ENCODE peak calls at places on chromosome 16, in nine cellular contexts. One of them, this sample, is unnamed.

GRCh38 chr16:86775401-86775985 is 197.1 kb downstream of the FOXL1 start:
- DNase-seq in CD8-positive, alpha-beta T cell: no peak
- DNase-seq in adrenal gland: no peak
- DNase-seq in right atrium auricular region: no peak
- DNase-seq in lower lobe of right lung: no peak
- DNase-seq in cardiac fibroblast: no peak
- DNase-seq in astrocyte: peak; percentile 17
- DNase-seq in A549: no peak
- DNase-seq in AG04450: no peak
- DNase-seq in this sample: no peak

GRCh38 chr16:88454315-88455057 is 1.4 kb downstream of the ZFPM1 start:
- DNase-seq in CD8-positive, alpha-beta T cell: peak; percentile 52
- DNase-seq in adrenal gland: no peak
- DNase-seq in right atrium auricular region: no peak
- DNase-seq in lower lobe of right lung: no peak
- DNase-seq in cardiac fibroblast: no peak
- DNase-seq in astrocyte: no peak
- DNase-seq in A549: peak; percentile 46
- DNase-seq in AG04450: no peak
- DNase-seq in this sample: no peak

GRCh38 chr16:83994087-83994486 is 26.0 kb downstream of the NECAB2 start:
- DNase-seq in CD8-positive, alpha-beta T cell: no peak
- DNase-seq in adrenal gland: peak; percentile 41
- DNase-seq in right atrium auricular region: no peak
- DNase-seq in lower lobe of right lung: peak; percentile 62
- DNase-seq in cardiac fibroblast: peak; percentile 90
- DNase-seq in astrocyte: peak; percentile 84
- DNase-seq in A549: peak; percentile 71
- DNase-seq in AG04450: peak; percentile 61
- DNase-seq in this sample: no peak

GRCh38 chr16:85798901-85799496 is 345 bp downstream of the EMC8 start:
- DNase-seq in CD8-positive, alpha-beta T cell: peak; percentile 37
- DNase-seq in adrenal gland: no peak
- DNase-seq in right atrium auricular region: no peak
- DNase-seq in lower lobe of right lung: peak; percentile 63
- DNase-seq in cardiac fibroblast: peak; percentile 46
- DNase-seq in astrocyte: peak; percentile 16
- DNase-seq in A549: peak; percentile 33
- DNase-seq in AG04450: no peak
- DNase-seq in this sample: no peak

GRCh38 chr16:84194470-84195200 is 3.7 kb downstream of the ADAD2 start:
- DNase-seq in CD8-positive, alpha-beta T cell: peak; percentile 28
- DNase-seq in adrenal gland: no peak
- DNase-seq in right atrium auricular region: no peak
- DNase-seq in lower lobe of right lung: no peak
- DNase-seq in cardiac fibroblast: no peak
- DNase-seq in astrocyte: no peak
- DNase-seq in A549: no peak
- DNase-seq in AG04450: no peak
- DNase-seq in this sample: no peak

GRCh38 chr16:49338867-49339266 is 34.7 kb upstream of the C16orf78 start:
- DNase-seq in CD8-positive, alpha-beta T cell: no peak
- DNase-seq in adrenal gland: no peak
- DNase-seq in right atrium auricular region: peak; percentile 44
- DNase-seq in lower lobe of right lung: no peak
- DNase-seq in cardiac fibroblast: no peak
- DNase-seq in astrocyte: no peak
- DNase-seq in A549: no peak
- DNase-seq in AG04450: no peak
- DNase-seq in this sample: no peak

GRCh38 chr16:2464333-2464732 is 4.4 kb downstream of the TEDC2 start:
- DNase-seq in CD8-positive, alpha-beta T cell: no peak
- DNase-seq in adrenal gland: no peak
- DNase-seq in right atrium auricular region: no peak
- DNase-seq in lower lobe of right lung: no peak
- DNase-seq in cardiac fibroblast: no peak
- DNase-seq in astrocyte: no peak
- DNase-seq in A549: no peak
- DNase-seq in AG04450: no peak
- DNase-seq in this sample: no peak

GRCh38 chr16:3004319-3004718 is 8.4 kb upstream of the CLDN9 start:
- DNase-seq in CD8-positive, alpha-beta T cell: no peak
- DNase-seq in adrenal gland: no peak
- DNase-seq in right atrium auricular region: no peak
- DNase-seq in lower lobe of right lung: no peak
- DNase-seq in cardiac fibroblast: no peak
- DNase-seq in astrocyte: no peak
- DNase-seq in A549: no peak
- DNase-seq in AG04450: no peak
- DNase-seq in this sample: no peak

GRCh38 chr16:87727346-87727745 is 38.4 kb downstream of the KLHDC4 start:
- DNase-seq in CD8-positive, alpha-beta T cell: no peak
- DNase-seq in adrenal gland: no peak
- DNase-seq in right atrium auricular region: no peak
- DNase-seq in lower lobe of right lung: no peak
- DNase-seq in cardiac fibroblast: no peak
- DNase-seq in astrocyte: no peak
- DNase-seq in A549: no peak
- DNase-seq in AG04450: no peak
- DNase-seq in this sample: no peak

GRCh38 chr16:53968454-53968853 is 264.5 kb downstream of the FTO start:
- DNase-seq in CD8-positive, alpha-beta T cell: no peak
- DNase-seq in adrenal gland: no peak
- DNase-seq in right atrium auricular region: no peak
- DNase-seq in lower lobe of right lung: no peak
- DNase-seq in cardiac fibroblast: no peak
- DNase-seq in astrocyte: peak; percentile 21
- DNase-seq in A549: no peak
- DNase-seq in AG04450: no peak
- DNase-seq in this sample: no peak

GRCh38 chr16:4697867-4698291 is 4.5 kb downstream of the NUDT16L1 start:
- DNase-seq in CD8-positive, alpha-beta T cell: no peak
- DNase-seq in adrenal gland: no peak
- DNase-seq in right atrium auricular region: no peak
- DNase-seq in lower lobe of right lung: no peak
- DNase-seq in cardiac fibroblast: no peak
- DNase-seq in astrocyte: no peak
- DNase-seq in A549: no peak
- DNase-seq in AG04450: no peak
- DNase-seq in this sample: no peak

GRCh38 chr16:2786826-2787151 is 571 bp downstream of the PRSS33 start:
- DNase-seq in CD8-positive, alpha-beta T cell: no peak
- DNase-seq in adrenal gland: no peak
- DNase-seq in right atrium auricular region: no peak
- DNase-seq in lower lobe of right lung: peak; percentile 5
- DNase-seq in cardiac fibroblast: no peak
- DNase-seq in astrocyte: no peak
- DNase-seq in A549: no peak
- DNase-seq in AG04450: no peak
- DNase-seq in this sample: peak; percentile 4

GRCh38 chr16:80900593-80900954 is 96.2 kb upstream of the CDYL2 start:
- DNase-seq in CD8-positive, alpha-beta T cell: no peak
- DNase-seq in adrenal gland: no peak
- DNase-seq in right atrium auricular region: no peak
- DNase-seq in lower lobe of right lung: no peak
- DNase-seq in cardiac fibroblast: no peak
- DNase-seq in astrocyte: no peak
- DNase-seq in A549: no peak
- DNase-seq in AG04450: no peak
- DNase-seq in this sample: no peak

GRCh38 chr16:85231959-85232358 is 119.7 kb upstream of the CIBAR2 start:
- DNase-seq in CD8-positive, alpha-beta T cell: no peak
- DNase-seq in adrenal gland: no peak
- DNase-seq in right atrium auricular region: peak; percentile 71
- DNase-seq in lower lobe of right lung: no peak
- DNase-seq in cardiac fibroblast: peak; percentile 78
- DNase-seq in astrocyte: no peak
- DNase-seq in A549: no peak
- DNase-seq in AG04450: no peak
- DNase-seq in this sample: no peak

GRCh38 chr16:80369559-80369958 is 171.2 kb upstream of the DYNLRB2 start:
- DNase-seq in CD8-positive, alpha-beta T cell: no peak
- DNase-seq in adrenal gland: peak; percentile 30
- DNase-seq in right atrium auricular region: peak; percentile 63
- DNase-seq in lower lobe of right lung: no peak
- DNase-seq in cardiac fibroblast: peak; percentile 58
- DNase-seq in astrocyte: peak; percentile 41
- DNase-seq in A549: peak; percentile 59
- DNase-seq in AG04450: peak; percentile 38
- DNase-seq in this sample: no peak

GRCh38 chr16:68869492-68870084 is 26.3 kb downstream of the TANGO6 start:
- DNase-seq in CD8-positive, alpha-beta T cell: no peak
- DNase-seq in adrenal gland: no peak
- DNase-seq in right atrium auricular region: no peak
- DNase-seq in lower lobe of right lung: no peak
- DNase-seq in cardiac fibroblast: no peak
- DNase-seq in astrocyte: no peak
- DNase-seq in A549: no peak
- DNase-seq in AG04450: no peak
- DNase-seq in this sample: no peak

GRCh38 chr16:56910654-56911539 is 21.0 kb upstream of the HERPUD1 start:
- DNase-seq in CD8-positive, alpha-beta T cell: no peak
- DNase-seq in adrenal gland: peak; percentile 58
- DNase-seq in right atrium auricular region: peak; percentile 65
- DNase-seq in lower lobe of right lung: no peak
- DNase-seq in cardiac fibroblast: peak; percentile 86
- DNase-seq in astrocyte: peak; percentile 97
- DNase-seq in A549: no peak
- DNase-seq in AG04450: peak; percentile 49
- DNase-seq in this sample: no peak

DNA sequence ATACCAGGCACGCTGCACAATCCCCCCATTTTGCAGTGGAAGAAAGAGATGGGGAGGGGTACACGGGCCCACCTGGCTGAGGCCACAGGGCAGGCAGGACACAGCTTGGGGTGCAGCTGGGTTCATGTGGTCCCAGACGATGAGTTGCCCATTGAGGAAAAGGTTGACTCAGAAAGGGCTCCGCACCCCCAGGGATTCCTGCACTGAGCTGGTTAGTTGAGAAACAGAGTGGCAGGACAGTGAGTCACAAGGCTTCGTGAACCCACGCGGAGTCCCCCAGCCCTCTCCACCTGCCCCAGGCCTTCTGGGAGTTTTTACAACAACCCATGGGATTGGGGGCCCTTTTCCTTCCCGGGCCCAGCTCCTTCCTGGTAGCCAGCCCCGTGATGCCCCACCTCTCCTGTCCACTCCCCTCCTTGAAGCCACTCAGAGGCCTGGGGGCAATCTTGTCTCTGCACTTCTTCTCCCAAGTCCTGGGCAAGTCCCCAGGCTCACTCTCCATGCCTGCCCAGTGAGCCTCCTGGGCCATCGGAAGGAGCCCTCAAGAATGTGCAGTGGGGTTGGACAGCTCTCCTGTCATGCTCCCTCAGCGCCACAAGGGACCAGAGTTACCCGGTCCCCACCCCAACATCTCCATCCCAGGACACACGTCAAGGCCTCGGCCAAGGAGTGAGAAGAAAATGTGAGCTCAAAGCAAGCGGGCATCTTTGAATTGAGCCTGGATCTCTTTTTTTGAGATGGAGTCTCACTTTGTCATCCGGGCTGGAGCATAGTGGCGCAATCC is 251.2 kb downstream of the PARN start:
- DNase-seq in CD8-positive, alpha-beta T cell: no peak
- DNase-seq in adrenal gland: no peak
- DNase-seq in right atrium auricular region: no peak
- DNase-seq in lower lobe of right lung: no peak
- DNase-seq in cardiac fibroblast: no peak
- DNase-seq in astrocyte: peak; percentile 35
- DNase-seq in A549: peak; percentile 38
- DNase-seq in AG04450: no peak
- DNase-seq in this sample: no peak
- TF ChIP-seq CTCF in CD8-positive, alpha-beta T cell: no peak
- TF ChIP-seq CTCF in adrenal gland: no peak
- TF ChIP-seq CTCF in right atrium auricular region: no peak
- TF ChIP-seq CTCF in lower lobe of right lung: no peak
- TF ChIP-seq CTCF in cardiac fibroblast: no peak
- TF ChIP-seq CTCF in astrocyte: no peak
- TF ChIP-seq CTCF in A549: no peak
- TF ChIP-seq CTCF in AG04450: no peak
- TF ChIP-seq CTCF in this sample: no peak

DNA sequence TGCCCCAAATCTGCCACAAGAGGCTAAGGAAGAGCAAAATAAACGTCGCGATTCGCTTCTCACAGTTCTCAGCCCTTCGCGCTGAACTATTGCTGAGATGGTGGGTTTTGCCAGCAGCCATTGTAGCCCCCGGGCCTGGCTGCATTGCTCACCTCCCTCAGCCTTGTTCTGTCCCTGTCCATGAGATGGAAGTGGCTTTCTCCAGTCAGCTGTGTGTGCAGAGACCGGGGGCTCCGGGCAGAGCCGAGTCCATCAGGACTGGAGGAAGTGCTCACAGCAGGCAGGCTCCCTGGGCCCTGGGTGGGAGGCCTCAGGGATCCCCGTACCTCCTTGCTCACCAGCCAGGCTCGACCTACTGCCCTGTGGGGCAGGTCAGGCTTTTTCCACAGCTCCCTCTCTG is 27.6 kb upstream of the CAPN15 start:
- DNase-seq in CD8-positive, alpha-beta T cell: no peak
- DNase-seq in adrenal gland: no peak
- DNase-seq in right atrium auricular region: no peak
- DNase-seq in lower lobe of right lung: no peak
- DNase-seq in cardiac fibroblast: no peak
- DNase-seq in astrocyte: no peak
- DNase-seq in A549: no peak
- DNase-seq in AG04450: no peak
- DNase-seq in this sample: no peak
- TF ChIP-seq CTCF in CD8-positive, alpha-beta T cell: no peak
- TF ChIP-seq CTCF in adrenal gland: no peak
- TF ChIP-seq CTCF in right atrium auricular region: no peak
- TF ChIP-seq CTCF in lower lobe of right lung: no peak
- TF ChIP-seq CTCF in cardiac fibroblast: no peak
- TF ChIP-seq CTCF in astrocyte: no peak
- TF ChIP-seq CTCF in A549: no peak
- TF ChIP-seq CTCF in AG04450: no peak
- TF ChIP-seq CTCF in this sample: no peak

DNA sequence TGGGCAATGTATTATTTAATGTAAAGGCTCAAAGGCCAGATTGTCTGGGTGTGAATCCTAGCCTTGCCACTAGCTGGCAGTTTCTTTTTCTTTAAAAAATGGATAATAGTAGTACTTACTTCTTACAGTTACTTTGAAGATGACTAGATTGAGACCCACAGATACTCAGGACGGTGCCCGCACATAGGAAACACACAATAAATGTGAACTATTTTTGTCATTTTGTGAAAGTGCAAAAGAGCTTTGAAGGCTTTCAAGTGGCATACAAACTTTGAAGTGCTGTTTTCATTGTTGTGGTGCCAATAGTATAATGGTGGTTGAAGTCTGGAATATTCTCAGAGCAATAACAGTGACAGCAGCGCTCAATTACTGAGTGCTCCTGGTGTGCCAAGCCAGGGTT is 63.6 kb downstream of the OTOA start:
- DNase-seq in CD8-positive, alpha-beta T cell: no peak
- DNase-seq in adrenal gland: no peak
- DNase-seq in right atrium auricular region: no peak
- DNase-seq in lower lobe of right lung: no peak
- DNase-seq in cardiac fibroblast: no peak
- DNase-seq in astrocyte: no peak
- DNase-seq in A549: no peak
- DNase-seq in AG04450: no peak
- DNase-seq in this sample: no peak
- TF ChIP-seq CTCF in CD8-positive, alpha-beta T cell: no peak
- TF ChIP-seq CTCF in adrenal gland: no peak
- TF ChIP-seq CTCF in right atrium auricular region: no peak
- TF ChIP-seq CTCF in lower lobe of right lung: no peak
- TF ChIP-seq CTCF in cardiac fibroblast: no peak
- TF ChIP-seq CTCF in astrocyte: no peak
- TF ChIP-seq CTCF in A549: no peak
- TF ChIP-seq CTCF in AG04450: no peak
- TF ChIP-seq CTCF in this sample: no peak

GRCh38 chr16:11605564-11605886 is 18.8 kb upstream of the LITAF start:
- DNase-seq in CD8-positive, alpha-beta T cell: no peak
- DNase-seq in adrenal gland: no peak
- DNase-seq in right atrium auricular region: no peak
- DNase-seq in lower lobe of right lung: peak; percentile 20
- DNase-seq in cardiac fibroblast: no peak
- DNase-seq in astrocyte: no peak
- DNase-seq in A549: no peak
- DNase-seq in AG04450: no peak
- DNase-seq in this sample: no peak
- TF ChIP-seq CTCF in CD8-positive, alpha-beta T cell: no peak
- TF ChIP-seq CTCF in adrenal gland: no peak
- TF ChIP-seq CTCF in right atrium auricular region: no peak
- TF ChIP-seq CTCF in lower lobe of right lung: no peak
- TF ChIP-seq CTCF in cardiac fibroblast: no peak
- TF ChIP-seq CTCF in astrocyte: no peak
- TF ChIP-seq CTCF in A549: no peak
- TF ChIP-seq CTCF in AG04450: no peak
- TF ChIP-seq CTCF in this sample: no peak

This sample was measured in chondrocyte.